ENCODE peak calls at places on chromosome 4, in seven cellular contexts. M, X, A, P, V, H and D are unnamed samples.

GRCh38 chr4:175339100-175339707 is 421.0 kb downstream of the ADAM29 start:
- DNase-seq in M (no peak), X (no peak), A (no peak), P (no peak), V (no peak), H (peak), D (no peak)

GRCh38 chr4:118398226-118399090 is 45.7 kb upstream of the PRSS12 start:
- DNase-seq in M (no peak), X (no peak), A (no peak), P (no peak), V (peak), H (no peak), D (no peak)

GRCh38 chr4:182190306-182190705 is 52.9 kb upstream of the TENM3 start:
- DNase-seq in M (no peak), X (no peak), A (no peak), P (peak), V (no peak), H (no peak), D (no peak)

GRCh38 chr4:187541666-187542065 is 453.9 kb upstream of the ZFP42 start:
- DNase-seq in M (no peak), X (no peak), A (no peak), P (no peak), V (no peak), H (no peak), D (no peak)

GRCh38 chr4:146500216-146500615 is 21.5 kb downstream of the SLC10A7 start:
- DNase-seq in M (no peak), X (no peak), A (no peak), P (no peak), V (no peak), H (no peak), D (no peak)

GRCh38 chr4:77579406-77580076 is 26.1 kb upstream of the CXCL13 start:
- DNase-seq in M (no peak), X (peak), A (peak), P (no peak), V (no peak), H (peak), D (no peak)

GRCh38 chr4:1579834-1580686 is 104.1 kb downstream of the FAM53A start:
- DNase-seq in M (peak), X (peak), A (no peak), P (peak), V (peak), H (no peak), D (peak)

GRCh38 chr4:78720994-78721677 is 55.0 kb upstream of the BMP2K start:
- DNase-seq in M (peak), X (no peak), A (no peak), P (no peak), V (peak), H (no peak), D (no peak)

GRCh38 chr4:15936495-15936894 is 2.0 kb downstream of the FGFBP1 start:
- DNase-seq in M (no peak), X (no peak), A (no peak), P (no peak), V (no peak), H (no peak), D (no peak)

GRCh38 chr4:622996-623913 is 2.1 kb upstream of the PDE6B start:
- DNase-seq in M (no peak), X (no peak), A (no peak), P (no peak), V (no peak), H (no peak), D (no peak)

GRCh38 chr4:1961038-1961437 is 47.7 kb downstream of the NELFA start:
- DNase-seq in M (no peak), X (no peak), A (no peak), P (no peak), V (no peak), H (no peak), D (no peak)

GRCh38 chr4:82710202-82710929 is 88.2 kb downstream of the SCD5 start:
- DNase-seq in M (no peak), X (no peak), A (no peak), P (no peak), V (no peak), H (no peak), D (no peak)

GRCh38 chr4:152247271-152247975 is 288.5 kb downstream of the FBXW7 start:
- DNase-seq in M (no peak), X (no peak), A (no peak), P (no peak), V (no peak), H (no peak), D (no peak)
- H3K27ac ChIP-seq in M (no peak), X (no peak), A (no peak), P (no peak), V (no peak), H (no peak), D (no peak)

GRCh38 chr4:186227744-186228513 is 622 bp downstream of the KLKB1 start:
- DNase-seq in M (no peak), X (no peak), A (no peak), P (no peak), V (no peak), H (no peak), D (no peak)

GRCh38 chr4:186228514-186228894 is 1.2 kb downstream of the KLKB1 start:
- DNase-seq in M (no peak), X (no peak), A (no peak), P (no peak), V (no peak), H (no peak), D (no peak)

GRCh38 chr4:186225848-186226247 is 1.5 kb upstream of the KLKB1 start:
- DNase-seq in M (no peak), X (no peak), A (no peak), P (no peak), V (no peak), H (no peak), D (no peak)

GRCh38 chr4:186226521-186227189 is 652 bp upstream of the KLKB1 start:
- DNase-seq in M (no peak), X (no peak), A (no peak), P (no peak), V (no peak), H (no peak), D (no peak)

DNA sequence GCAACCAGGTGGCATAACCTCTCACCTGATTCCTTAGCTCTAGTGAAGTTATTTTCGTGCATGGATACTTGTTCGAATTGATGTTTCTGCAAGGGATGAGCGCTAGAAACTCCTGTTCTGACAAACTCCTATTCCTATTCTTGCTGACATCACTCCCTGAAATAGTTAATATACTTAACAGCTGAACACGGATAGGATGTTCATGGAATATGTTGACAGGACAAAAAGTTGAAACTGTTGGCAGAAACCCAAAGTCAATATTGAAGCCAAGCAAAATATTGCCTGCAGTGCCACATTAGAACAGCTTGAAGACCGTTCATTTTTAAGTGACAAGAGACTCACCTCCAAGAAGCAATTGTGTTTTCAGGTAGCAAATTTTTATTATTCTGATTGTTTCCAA is at the start of gene KLKB1:
- DNase-seq in M (no peak), X (no peak), A (no peak), P (no peak), V (no peak), H (no peak), D (no peak)
- H3K4me3 ChIP-seq in M (peak), X (no peak), A (no peak), P (no peak), V (no peak), H (no peak), D (peak)

DNA sequence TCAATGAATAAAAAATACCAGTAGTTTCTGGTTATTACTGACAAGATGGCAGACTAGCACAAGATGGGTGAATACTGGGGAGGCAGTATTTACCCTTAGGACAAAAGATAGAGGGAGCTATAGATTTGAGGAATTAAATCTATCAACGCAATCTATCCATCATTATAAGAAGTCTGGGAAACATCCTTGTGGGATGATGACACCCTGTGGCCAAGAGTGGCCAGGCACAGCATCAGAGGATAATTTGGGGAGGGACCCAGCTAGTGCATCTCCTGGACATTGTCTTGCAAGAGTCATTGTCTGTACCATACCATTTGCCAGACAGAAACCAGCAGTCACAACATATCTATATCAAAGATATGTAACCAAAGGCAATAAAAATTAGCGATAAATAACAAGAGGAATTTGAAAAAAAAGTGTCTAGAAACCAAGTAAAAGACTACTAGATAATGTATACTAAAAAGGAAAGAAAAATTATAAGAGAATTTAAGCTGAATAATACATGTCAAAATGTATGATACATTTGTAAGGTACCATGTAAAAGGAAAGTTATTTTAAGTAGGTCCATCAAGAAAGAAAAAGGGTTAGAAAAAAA is 22.9 kb downstream of the KCTD8 start:
- DNase-seq in M (no peak), X (no peak), A (no peak), P (peak), V (no peak), H (peak), D (no peak)
- TF ChIP-seq CTCF in M (no peak), X (no peak), A (peak), P (peak), V (no peak), H (peak), D (no peak)

DNA sequence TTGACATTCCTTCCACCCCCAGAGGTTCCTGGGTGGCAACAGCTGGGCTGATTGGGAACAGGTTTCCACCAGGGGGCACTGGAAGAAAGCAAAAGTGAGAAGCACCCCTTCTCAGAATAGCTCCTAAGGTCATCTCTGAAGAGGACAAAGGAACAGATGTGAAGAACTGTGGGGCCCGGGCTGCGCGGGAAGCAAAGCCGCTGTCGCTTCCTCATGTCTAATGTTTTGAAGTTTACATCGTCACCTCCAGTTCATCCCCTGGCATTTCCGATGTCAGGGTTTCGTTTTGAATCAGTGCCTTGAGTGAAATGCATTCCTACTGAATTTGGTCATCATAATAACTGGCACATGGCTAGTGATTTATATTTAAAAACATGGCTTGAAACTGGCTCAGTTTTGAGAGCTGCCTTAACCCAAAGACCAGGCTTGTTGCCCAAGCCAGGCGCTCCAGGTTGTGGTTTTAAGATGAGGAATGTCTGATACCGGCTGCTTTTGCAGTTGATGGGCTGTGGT is 6.1 kb downstream of the TXK start:
- DNase-seq in M (peak), X (peak), A (peak), P (peak), V (peak), H (peak), D (no peak)
- H3K27ac ChIP-seq in M (peak), X (peak), A (peak), P (no peak), V (peak), H (peak), D (peak)

GRCh38 chr4:33543941-33544450 is 2700.3 kb downstream of the ARAP2 start:
- DNase-seq in M (no peak), X (no peak), A (no peak), P (no peak), V (peak), H (no peak), D (no peak)
- H3K4me3 ChIP-seq in M (no peak), X (no peak), A (no peak), P (no peak), V (no peak), H (no peak), D (no peak)

GRCh38 chr4:159273126-159273438 is 170.2 kb downstream of the RAPGEF2 start:
- DNase-seq in M (no peak), X (no peak), A (no peak), P (peak), V (no peak), H (no peak), D (no peak)
- TF ChIP-seq CTCF in M (no peak), X (no peak), A (no peak), P (no peak), V (no peak), H (no peak), D (no peak)

GRCh38 chr4:3436798-3437581 is 4.8 kb upstream of the HGFAC start:
- DNase-seq in M (no peak), X (peak), A (no peak), P (no peak), V (no peak), H (peak), D (no peak)
- H3K27ac ChIP-seq in M (peak), X (peak), A (no peak), P (no peak), V (no peak), H (peak), D (no peak)

GRCh38 chr4:56272003-56272402 is 115.3 kb downstream of the AASDH start:
- DNase-seq in M (no peak), X (no peak), A (no peak), P (no peak), V (no peak), H (no peak), D (no peak)
- H3K4me3 ChIP-seq in M (no peak), X (no peak), A (no peak), P (no peak), V (no peak), H (no peak), D (no peak)